ENCODE peak calls at places on chromosome 4, in four cellular contexts. X, I, J and T are unnamed samples.

GRCh38 chr4:1122501-1122900 is 9.1 kb upstream of the RNF212 start:
- DNase-seq in X (no peak), I (no peak), J (no peak), T (no peak)

GRCh38 chr4:8915201-8916200 is 43.9 kb upstream of the HMX1 start:
- DNase-seq in X (peak; percentile 6), I (no peak), J (no peak), T (no peak)

GRCh38 chr4:3306465-3306864 is 13.6 kb downstream of the RGS12 start:
- DNase-seq in X (no peak), I (no peak), J (no peak), T (peak; percentile 4)

GRCh38 chr4:8306511-8307021 is 37.0 kb downstream of the HTRA3 start:
- DNase-seq in X (no peak), I (no peak), J (no peak), T (no peak)

GRCh38 chr4:11175374-11175773 is 253.3 kb downstream of the HS3ST1 start:
- DNase-seq in X (no peak), I (no peak), J (no peak), T (no peak)

GRCh38 chr4:175560628-175561027 is 251.4 kb downstream of the GPM6A start:
- DNase-seq in X (no peak), I (no peak), J (no peak), T (no peak)

GRCh38 chr4:41288254-41288653 is 31.5 kb downstream of the UCHL1 start:
- DNase-seq in X (no peak), I (no peak), J (no peak), T (no peak)

GRCh38 chr4:86857341-86858052 is 8.3 kb upstream of the SLC10A6 start:
- DNase-seq in X (no peak), I (no peak), J (no peak), T (no peak)

GRCh38 chr4:120714581-120714980 is 207.9 kb downstream of the PRDM5 start:
- DNase-seq in X (no peak), I (no peak), J (peak; percentile 64), T (no peak)

GRCh38 chr4:185700048-185700447 is 111.9 kb downstream of the SORBS2 start:
- DNase-seq in X (no peak), I (no peak), J (peak; percentile 75), T (no peak)

GRCh38 chr4:159105063-159105414 is 2.2 kb downstream of the RAPGEF2 start:
- DNase-seq in X (no peak), I (no peak), J (no peak), T (no peak)